ENCODE peak calls at places on chromosomes 1 and 21, in ten cellular contexts. O, N, G, V, H, L, T, B, I and Z are unnamed samples.

GRCh38 chr21:38920631-38921398 is 115.1 kb downstream of the ETS2 start:
- DNase-seq in O (no peak), N (no peak), G (no peak), V (no peak), H (no peak), L (no peak), T (no peak), B (no peak), I (no peak), Z (peak; percentile 79)

GRCh38 chr1:161185732-161186311 is 8.5 kb upstream of the B4GALT3 start:
- DNase-seq in O (no peak), N (no peak), G (no peak), V (no peak), H (no peak), L (no peak), T (no peak), B (no peak), I (no peak), Z (no peak)

GRCh38 chr1:72357411-72357810 is 75.1 kb upstream of the NEGR1 start:
- DNase-seq in O (no peak), N (no peak), G (no peak), V (no peak), H (no peak), L (no peak), T (no peak), B (no peak), I (no peak), Z (no peak)

GRCh38 chr1:232274236-232274855 is 355.6 kb downstream of the SIPA1L2 start:
- DNase-seq in O (no peak), N (no peak), G (no peak), V (no peak), H (no peak), L (no peak), T (no peak), B (no peak), I (no peak), Z (no peak)

GRCh38 chr21:46000731-46001641 is 19.4 kb downstream of the COL6A1 start:
- DNase-seq in O (no peak), N (peak; percentile 82), G (no peak), V (no peak), H (no peak), L (no peak), T (no peak), B (no peak), I (no peak), Z (no peak)

GRCh38 chr1:155064109-155064812 is 721 bp downstream of the EFNA4 start:
- DNase-seq in O (no peak), N (no peak), G (peak; percentile 68), V (no peak), H (no peak), L (no peak), T (no peak), B (no peak), I (no peak), Z (no peak)

GRCh38 chr1:18581420-18581880 is 49.2 kb upstream of the PAX7 start:
- DNase-seq in O (no peak), N (peak; percentile 94), G (peak; percentile 79), V (peak; percentile 63), H (no peak), L (no peak), T (peak; percentile 29), B (peak; percentile 31), I (no peak), Z (no peak)

GRCh38 chr1:30185809-30186208 is 537.6 kb downstream of the MATN1 start:
- DNase-seq in O (no peak), N (no peak), G (no peak), V (no peak), H (no peak), L (no peak), T (no peak), B (no peak), I (peak; percentile 17), Z (no peak)

GRCh38 chr1:166164995-166165660 is 1.7 kb downstream of the FAM78B start:
- DNase-seq in O (no peak), N (peak; percentile 87), G (peak; percentile 37), V (peak; percentile 52), H (no peak), L (no peak), T (no peak), B (no peak), I (no peak), Z (no peak)

GRCh38 chr21:44969066-44969649 is 29.3 kb downstream of the SLX9 start:
- DNase-seq in O (no peak), N (no peak), G (no peak), V (no peak), H (no peak), L (no peak), T (no peak), B (no peak), I (no peak), Z (no peak)

GRCh38 chr1:20184481-20184900 is 1.4 kb upstream of the UBXN10 start:
- DNase-seq in O (no peak), N (no peak), G (no peak), V (no peak), H (no peak), L (no peak), T (no peak), B (no peak), I (no peak), Z (no peak)

GRCh38 chr1:36735436-36735835 is 252.7 kb upstream of the CSF3R start:
- DNase-seq in O (no peak), N (no peak), G (no peak), V (no peak), H (no peak), L (no peak), T (no peak), B (no peak), I (no peak), Z (no peak)

GRCh38 chr21:41876928-41877652 is 2.1 kb downstream of the PRDM15 start:
- DNase-seq in O (no peak), N (no peak), G (no peak), V (no peak), H (no peak), L (no peak), T (no peak), B (no peak), I (no peak), Z (no peak)

GRCh38 chr1:6028042-6028895 is 17.4 kb upstream of the KCNAB2 start:
- DNase-seq in O (peak; percentile 59), N (no peak), G (peak; percentile 57), V (no peak), H (no peak), L (peak; percentile 89), T (no peak), B (no peak), I (peak; percentile 53), Z (no peak)